ENCODE peak calls at places on chromosomes 5 and 9, in four cellular contexts. One of them, this sample, is unnamed.

GRCh38 chr9:34624475-34624984 is 4.2 kb upstream of the DCTN3 start:
- DNase-seq in cardiac fibroblast: no peak
- DNase-seq in MM.1S: no peak
- DNase-seq in fibroblast of the aortic adventitia: no peak
- DNase-seq in this sample: no peak

GRCh38 chr5:5419291-5420210 is 2.9 kb upstream of the ICE1 start:
- DNase-seq in fibroblast of the aortic adventitia: peak
- DNase-seq in cardiac fibroblast: peak
- DNase-seq in MM.1S: no peak
- DNase-seq in this sample: peak

GRCh38 chr9:116204252-116204882 is 50.8 kb downstream of the PAPPA start:
- DNase-seq in fibroblast of the aortic adventitia: no peak
- DNase-seq in MM.1S: no peak
- DNase-seq in cardiac fibroblast: no peak
- DNase-seq in this sample: no peak

GRCh38 chr5:71939452-71939932 is 167.8 kb upstream of the MAP1B start:
- DNase-seq in MM.1S: no peak
- DNase-seq in cardiac fibroblast: no peak
- DNase-seq in fibroblast of the aortic adventitia: no peak
- DNase-seq in this sample: peak

GRCh38 chr5:19547640-19548039 is 440.4 kb downstream of the CDH18 start:
- DNase-seq in MM.1S: no peak
- DNase-seq in fibroblast of the aortic adventitia: peak
- DNase-seq in cardiac fibroblast: peak
- DNase-seq in this sample: peak

GRCh38 chr9:114417511-114417910 is 29.7 kb upstream of the AKNA start:
- DNase-seq in MM.1S: no peak
- DNase-seq in cardiac fibroblast: peak
- DNase-seq in fibroblast of the aortic adventitia: peak
- DNase-seq in this sample: peak

GRCh38 chr5:79516986-79517385 is 3.1 kb upstream of the HOMER1 start:
- DNase-seq in fibroblast of the aortic adventitia: no peak
- DNase-seq in MM.1S: no peak
- DNase-seq in cardiac fibroblast: no peak
- DNase-seq in this sample: no peak

GRCh38 chr5:116696356-116696755 is 121.7 kb upstream of the SEMA6A start:
- DNase-seq in fibroblast of the aortic adventitia: no peak
- DNase-seq in cardiac fibroblast: no peak
- DNase-seq in MM.1S: no peak
- DNase-seq in this sample: no peak

GRCh38 chr5:74870299-74871067 is 4.3 kb upstream of the FAM169A start:
- DNase-seq in cardiac fibroblast: no peak
- DNase-seq in MM.1S: no peak
- DNase-seq in fibroblast of the aortic adventitia: no peak
- DNase-seq in this sample: no peak

GRCh38 chr5:105953616-105954015 is 1717.1 kb downstream of the EFNA5 start:
- DNase-seq in MM.1S: no peak
- DNase-seq in fibroblast of the aortic adventitia: no peak
- DNase-seq in cardiac fibroblast: no peak
- DNase-seq in this sample: no peak

GRCh38 chr5:82164109-82164956 is 113.8 kb downstream of the RPS23 start:
- DNase-seq in cardiac fibroblast: peak
- DNase-seq in fibroblast of the aortic adventitia: peak
- DNase-seq in MM.1S: no peak
- DNase-seq in this sample: peak

GRCh38 chr9:101778332-101778731 is 39.9 kb upstream of the GRIN3A start:
- DNase-seq in cardiac fibroblast: no peak
- DNase-seq in fibroblast of the aortic adventitia: no peak
- DNase-seq in MM.1S: no peak
- DNase-seq in this sample: no peak

GRCh38 chr5:95731571-95732554 is 727 bp downstream of the RHOBTB3 start:
- DNase-seq in MM.1S: no peak
- DNase-seq in fibroblast of the aortic adventitia: peak
- DNase-seq in cardiac fibroblast: peak
- DNase-seq in this sample: peak

GRCh38 chr9:122126340-122127333 is 32.9 kb downstream of the NDUFA8 start:
- DNase-seq in cardiac fibroblast: no peak
- DNase-seq in MM.1S: no peak
- DNase-seq in fibroblast of the aortic adventitia: peak
- DNase-seq in this sample: peak

GRCh38 chr9:83920469-83920941 is 727 bp downstream of the KIF27 start:
- DNase-seq in cardiac fibroblast: peak
- DNase-seq in MM.1S: peak
- DNase-seq in fibroblast of the aortic adventitia: peak
- DNase-seq in this sample: peak

GRCh38 chr5:3596261-3596825 is 711 bp downstream of the IRX1 start:
- DNase-seq in cardiac fibroblast: no peak
- DNase-seq in MM.1S: no peak
- DNase-seq in fibroblast of the aortic adventitia: peak
- DNase-seq in this sample: peak

GRCh38 chr5:154740483-154740882 is 14.7 kb upstream of the LARP1 start:
- DNase-seq in MM.1S: no peak
- DNase-seq in fibroblast of the aortic adventitia: peak
- DNase-seq in cardiac fibroblast: peak
- DNase-seq in this sample: peak

GRCh38 chr9:136526625-136527066 is 19.2 kb downstream of the NOTCH1 start:
- DNase-seq in MM.1S: no peak
- DNase-seq in fibroblast of the aortic adventitia: no peak
- DNase-seq in cardiac fibroblast: no peak
- DNase-seq in this sample: no peak

GRCh38 chr5:9498541-9499497 is 47.1 kb downstream of the SEMA5A start:
- DNase-seq in cardiac fibroblast: peak
- DNase-seq in MM.1S: peak
- DNase-seq in fibroblast of the aortic adventitia: peak
- DNase-seq in this sample: peak

GRCh38 chr5:116510525-116510924 is 64.1 kb downstream of the SEMA6A start:
- DNase-seq in MM.1S: no peak
- DNase-seq in cardiac fibroblast: no peak
- DNase-seq in fibroblast of the aortic adventitia: peak
- DNase-seq in this sample: peak

GRCh38 chr9:70085241-70085640 is 41.6 kb downstream of the MAMDC2 start:
- DNase-seq in cardiac fibroblast: peak
- DNase-seq in MM.1S: no peak
- DNase-seq in fibroblast of the aortic adventitia: peak
- DNase-seq in this sample: peak

GRCh38 chr9:128122809-128123175 is 4.7 kb downstream of the PTGES2 start:
- DNase-seq in MM.1S: no peak
- DNase-seq in fibroblast of the aortic adventitia: no peak
- DNase-seq in cardiac fibroblast: no peak
- DNase-seq in this sample: no peak

GRCh38 chr9:77177894-77178794 is 810 bp downstream of the VPS13A start:
- DNase-seq in cardiac fibroblast: peak
- DNase-seq in MM.1S: peak
- DNase-seq in fibroblast of the aortic adventitia: peak
- DNase-seq in this sample: peak

GRCh38 chr5:131635755-131636479 is 888 bp upstream of the RAPGEF6 start:
- DNase-seq in MM.1S: peak
- DNase-seq in fibroblast of the aortic adventitia: no peak
- DNase-seq in cardiac fibroblast: peak
- DNase-seq in this sample: no peak

DNA sequence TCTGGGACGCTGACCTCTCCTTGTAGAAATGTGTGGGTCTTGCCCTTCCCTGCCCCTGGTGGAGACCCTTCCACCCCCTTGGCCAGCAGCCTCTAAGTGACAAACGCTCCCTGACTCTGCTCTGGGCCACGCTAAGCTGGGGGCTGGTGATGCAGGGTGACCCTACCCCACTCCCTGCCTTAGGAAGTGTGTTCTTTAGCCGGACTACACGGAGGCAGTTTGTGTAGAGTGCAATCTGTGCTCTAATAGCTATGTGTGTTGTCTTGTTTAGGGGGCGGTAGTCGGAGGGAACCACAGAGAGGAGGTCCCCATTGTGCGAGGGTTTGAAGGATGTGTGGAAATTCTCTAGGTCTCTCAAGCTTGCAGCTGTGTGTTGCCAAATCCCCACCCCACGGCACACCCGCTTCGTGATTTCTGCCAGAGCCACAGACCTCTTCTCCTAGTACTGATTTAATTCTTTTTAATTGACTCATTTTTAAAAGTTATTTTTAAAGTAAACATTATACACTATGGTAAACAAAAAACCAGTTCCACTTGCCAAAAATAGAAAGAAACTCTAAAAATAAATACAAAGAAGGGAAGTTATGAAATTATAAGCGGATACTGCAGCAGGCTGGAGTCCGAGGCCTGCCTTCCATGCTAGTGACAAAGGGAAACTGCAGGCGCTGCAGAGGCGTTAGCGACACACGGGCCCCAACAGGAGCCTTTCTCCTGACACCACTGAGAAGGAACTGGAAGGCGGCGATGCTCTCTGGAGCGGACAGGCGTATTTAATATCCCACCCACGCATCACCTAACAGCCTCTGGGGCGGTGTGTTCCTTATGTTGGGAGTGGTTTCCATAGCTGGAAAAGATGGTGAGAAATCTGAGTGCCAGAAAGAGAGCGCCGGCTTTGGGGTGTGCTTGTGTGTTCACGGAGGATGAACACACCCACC is 122.7 kb downstream of the COL23A1 start:
- DNase-seq in MM.1S: no peak
- DNase-seq in cardiac fibroblast: peak
- DNase-seq in fibroblast of the aortic adventitia: no peak
- DNase-seq in this sample: no peak
- H3K4me3 ChIP-seq in MM.1S: no peak
- H3K4me3 ChIP-seq in cardiac fibroblast: no peak
- H3K4me3 ChIP-seq in fibroblast of the aortic adventitia: no peak
- H3K4me3 ChIP-seq in this sample: no peak

GRCh38 chr5:54517512-54518145 is at the start of gene SNX18:
- DNase-seq in cardiac fibroblast: peak
- DNase-seq in fibroblast of the aortic adventitia: peak
- DNase-seq in MM.1S: peak
- DNase-seq in this sample: peak

GRCh38 chr5:54516051-54516645 is 1.4 kb upstream of the SNX18 start:
- DNase-seq in cardiac fibroblast: no peak
- DNase-seq in fibroblast of the aortic adventitia: no peak
- DNase-seq in MM.1S: no peak
- DNase-seq in this sample: peak

GRCh38 chr5:54518146-54519082 is 855 bp downstream of the SNX18 start:
- DNase-seq in MM.1S: peak
- DNase-seq in cardiac fibroblast: peak
- DNase-seq in fibroblast of the aortic adventitia: peak
- DNase-seq in this sample: peak

GRCh38 chr5:54515634-54516033 is 1.9 kb upstream of the SNX18 start:
- DNase-seq in MM.1S: no peak
- DNase-seq in fibroblast of the aortic adventitia: no peak
- DNase-seq in cardiac fibroblast: no peak
- DNase-seq in this sample: no peak

DNA sequence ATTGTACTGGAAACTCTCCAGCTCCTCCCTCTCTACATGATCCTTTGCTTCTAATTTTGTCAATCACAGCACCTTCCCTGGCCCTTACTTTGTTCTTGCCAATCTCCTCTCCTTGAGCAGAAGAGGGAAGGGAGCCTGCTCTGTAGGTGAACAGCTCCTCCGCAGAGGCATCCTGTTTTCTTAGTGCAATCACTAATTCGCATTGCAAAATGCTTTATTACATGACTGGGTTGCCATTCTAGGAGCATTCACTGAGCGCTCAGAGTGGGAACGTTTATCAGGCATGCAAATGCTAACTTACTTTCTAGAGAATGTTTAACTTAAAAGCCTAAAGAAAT is 416 bp upstream of the SNX18 start:
- DNase-seq in MM.1S: no peak
- DNase-seq in fibroblast of the aortic adventitia: no peak
- DNase-seq in cardiac fibroblast: no peak
- DNase-seq in this sample: no peak
- H3K4me3 ChIP-seq in MM.1S: peak
- H3K4me3 ChIP-seq in fibroblast of the aortic adventitia: peak
- H3K4me3 ChIP-seq in cardiac fibroblast: peak
- H3K4me3 ChIP-seq in this sample: peak

GRCh38 chr5:59139695-59140094 is 556.8 kb downstream of the RAB3C start:
- DNase-seq in MM.1S: no peak
- DNase-seq in cardiac fibroblast: no peak
- DNase-seq in fibroblast of the aortic adventitia: no peak
- DNase-seq in this sample: no peak

GRCh38 chr5:59138509-59138908 is 555.6 kb downstream of the RAB3C start:
- DNase-seq in fibroblast of the aortic adventitia: no peak
- DNase-seq in MM.1S: no peak
- DNase-seq in cardiac fibroblast: no peak
- DNase-seq in this sample: no peak

GRCh38 chr5:59133801-59134261 is 551.0 kb downstream of the RAB3C start:
- DNase-seq in cardiac fibroblast: peak
- DNase-seq in fibroblast of the aortic adventitia: peak
- DNase-seq in MM.1S: no peak
- DNase-seq in this sample: peak

GRCh38 chr5:59134770-59135169 is 551.9 kb downstream of the RAB3C start:
- DNase-seq in MM.1S: peak
- DNase-seq in fibroblast of the aortic adventitia: no peak
- DNase-seq in cardiac fibroblast: no peak
- DNase-seq in this sample: no peak

GRCh38 chr5:59136575-59136974 is 553.7 kb downstream of the RAB3C start:
- DNase-seq in fibroblast of the aortic adventitia: no peak
- DNase-seq in MM.1S: no peak
- DNase-seq in cardiac fibroblast: no peak
- DNase-seq in this sample: no peak
- H3K4me3 ChIP-seq in fibroblast of the aortic adventitia: no peak
- H3K4me3 ChIP-seq in MM.1S: no peak
- H3K4me3 ChIP-seq in cardiac fibroblast: no peak
- H3K4me3 ChIP-seq in this sample: no peak

GRCh38 chr9:21800931-21801682 is 1.3 kb upstream of the MTAP start:
- DNase-seq in MM.1S: no peak
- DNase-seq in cardiac fibroblast: no peak
- DNase-seq in fibroblast of the aortic adventitia: peak
- DNase-seq in this sample: no peak

GRCh38 chr9:21803674-21804048 is 1.2 kb downstream of the MTAP start:
- DNase-seq in MM.1S: no peak
- DNase-seq in cardiac fibroblast: no peak
- DNase-seq in fibroblast of the aortic adventitia: peak
- DNase-seq in this sample: peak

GRCh38 chr9:21804336-21804735 is 1.9 kb downstream of the MTAP start:
- DNase-seq in MM.1S: no peak
- DNase-seq in fibroblast of the aortic adventitia: no peak
- DNase-seq in cardiac fibroblast: no peak
- DNase-seq in this sample: no peak

GRCh38 chr9:21802418-21803000 is at the start of gene MTAP:
- DNase-seq in fibroblast of the aortic adventitia: peak
- DNase-seq in MM.1S: peak
- DNase-seq in cardiac fibroblast: peak
- DNase-seq in this sample: peak

DNA sequence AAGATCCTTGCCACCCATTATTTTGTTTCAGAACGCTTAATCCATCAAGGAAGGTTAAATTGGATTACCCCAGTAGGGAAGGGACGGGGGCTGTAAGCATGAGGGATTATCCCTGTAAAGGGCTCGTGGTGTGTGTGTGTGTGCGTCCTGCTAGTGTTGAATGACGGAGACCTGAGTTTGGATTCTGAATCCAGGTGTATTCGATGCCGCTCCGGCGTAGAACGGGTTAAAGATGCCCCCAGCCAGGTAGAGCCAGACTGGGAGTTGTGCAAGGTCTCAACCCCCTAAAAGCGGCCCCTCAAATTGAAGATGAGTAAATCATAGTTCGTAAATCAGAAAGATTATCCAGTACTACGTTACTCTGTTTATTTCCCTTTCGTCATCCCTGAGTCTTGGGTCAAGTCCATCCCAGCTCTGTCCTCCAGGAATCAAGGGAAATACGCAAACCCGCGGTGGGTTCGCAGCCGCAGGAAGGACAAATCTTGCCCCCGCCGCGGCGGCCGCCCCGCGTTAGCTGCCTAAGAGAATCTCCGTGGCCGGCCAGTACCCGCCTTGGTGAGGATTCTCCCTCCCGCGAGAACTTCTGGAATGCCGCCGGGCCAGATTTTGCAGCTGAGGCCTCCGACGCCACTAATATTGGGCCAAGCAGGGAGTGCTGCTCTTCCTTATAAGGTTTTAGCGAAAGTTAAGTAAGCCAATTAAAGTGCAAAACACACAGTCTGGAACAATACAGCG is 586 bp upstream of the MTAP start:
- DNase-seq in cardiac fibroblast: peak
- DNase-seq in fibroblast of the aortic adventitia: peak
- DNase-seq in MM.1S: peak
- DNase-seq in this sample: peak
- H3K4me3 ChIP-seq in cardiac fibroblast: peak
- H3K4me3 ChIP-seq in fibroblast of the aortic adventitia: peak
- H3K4me3 ChIP-seq in MM.1S: peak
- H3K4me3 ChIP-seq in this sample: peak

This sample was measured in astrocyte of the spinal cord.